ENCODE peak calls at places on chromosome 11, in ten cellular contexts. W is OCI-LY7; S is HCT116; N is astrocyte; Z is lung; P is K562; M is thoracic aorta; T is CD8-positive, alpha-beta T cell; Q is esophagus muscularis mucosa; K is upper lobe of right lung. Y is an unnamed sample.

GRCh38 chr11:2558402-2558801 is 113.6 kb downstream of the KCNQ1 start:
- DNase-seq in Q (no peak), S (no peak), Z (no peak), T (no peak), P (no peak), W (no peak), M (no peak), K (peak), N (no peak), Y (no peak)

GRCh38 chr11:96278039-96278897 is 64.7 kb downstream of the MAML2 start:
- DNase-seq in T (no peak), Z (no peak), P (no peak), N (peak), M (no peak), W (no peak), S (no peak), Q (no peak), K (no peak), Y (no peak)

GRCh38 chr11:2428322-2428795 is 16.0 kb downstream of the TRPM5 start:
- DNase-seq in W (peak), T (peak), M (no peak), S (peak), Q (no peak), K (peak), P (peak), N (peak), Z (peak), Y (peak)

GRCh38 chr11:86592047-86592564 is 80.3 kb downstream of the ME3 start:
- DNase-seq in W (no peak), M (no peak), Z (peak), P (no peak), S (no peak), N (peak), Q (peak), K (no peak), T (no peak), Y (no peak)

GRCh38 chr11:45852712-45853101 is 5.4 kb downstream of the CRY2 start:
- DNase-seq in S (no peak), Q (no peak), P (no peak), Z (no peak), K (no peak), M (no peak), N (no peak), W (peak), T (no peak), Y (no peak)

GRCh38 chr11:95200781-95201457 is 30.1 kb downstream of the SESN3 start:
- DNase-seq in Z (no peak), P (no peak), N (no peak), T (no peak), W (no peak), K (no peak), S (no peak), Q (no peak), M (no peak), Y (no peak)

GRCh38 chr11:60786811-60787567 is 1.9 kb downstream of the MS4A10 start:
- DNase-seq in M (peak), Z (no peak), P (no peak), K (no peak), S (no peak), T (no peak), Q (no peak), W (no peak), N (peak), Y (no peak)

GRCh38 chr11:908273-908672 is 2.3 kb downstream of the CHID1 start:
- DNase-seq in P (peak), Z (no peak), Q (no peak), W (no peak), S (no peak), T (no peak), N (no peak), M (no peak), K (no peak), Y (no peak)

GRCh38 chr11:72954860-72955259 is 140.6 kb downstream of the ATG16L2 start:
- DNase-seq in Q (no peak), S (no peak), W (no peak), P (no peak), K (no peak), M (no peak), Z (no peak), N (no peak), T (no peak), Y (no peak)

GRCh38 chr11:40133526-40133925 is 1325.9 kb downstream of the LRRC4C start:
- DNase-seq in Q (no peak), W (no peak), P (no peak), M (no peak), S (no peak), K (no peak), Z (no peak), T (no peak), N (peak), Y (no peak)

GRCh38 chr11:115098037-115098436 is 406.2 kb downstream of the CADM1 start:
- DNase-seq in K (no peak), P (no peak), N (peak), S (no peak), W (no peak), M (no peak), Z (no peak), Q (no peak), T (no peak), Y (no peak)

GRCh38 chr11:124739479-124740276 is at the start of gene NRGN:
- DNase-seq in M (peak), W (peak), K (peak), N (peak), Q (peak), P (peak), Z (peak), S (peak), T (peak), Y (no peak)

GRCh38 chr11:119318240-119319135 is 1.6 kb upstream of the MCAM start:
- DNase-seq in Z (no peak), S (no peak), K (no peak), P (peak), W (peak), Q (no peak), N (peak), T (no peak), M (no peak), Y (no peak)

GRCh38 chr11:101915811-101916291 is 471 bp downstream of the ANGPTL5 start:
- DNase-seq in M (no peak), S (no peak), K (no peak), P (no peak), Q (no peak), N (peak), Z (no peak), T (no peak), W (peak), Y (no peak)

GRCh38 chr11:109641549-109641948 is 219.6 kb downstream of the C11orf87 start:
- DNase-seq in Q (no peak), W (no peak), M (no peak), Z (no peak), N (peak), P (no peak), K (no peak), S (no peak), T (no peak), Y (peak)

GRCh38 chr11:76789443-76789719 is 6.2 kb downstream of the TSKU start:
- DNase-seq in W (no peak), Z (no peak), M (no peak), T (no peak), K (peak), S (no peak), P (no peak), Q (no peak), N (no peak), Y (no peak)

GRCh38 chr11:44875056-44875455 is 75.6 kb downstream of the TP53I11 start:
- DNase-seq in Q (no peak), Z (no peak), S (no peak), M (no peak), W (no peak), T (no peak), P (no peak), N (no peak), K (no peak), Y (no peak)

GRCh38 chr11:8258771-8259170 is 4.9 kb downstream of the LMO1 start:
- DNase-seq in K (peak), T (no peak), S (no peak), N (peak), M (no peak), W (no peak), Q (no peak), P (no peak), Z (no peak), Y (no peak)

GRCh38 chr11:87447606-87448005 is 409.9 kb downstream of the TMEM135 start:
- DNase-seq in Q (no peak), T (no peak), Z (no peak), W (peak), P (no peak), K (no peak), N (no peak), M (no peak), S (no peak), Y (no peak)

GRCh38 chr11:62980133-62980760 is 4.5 kb downstream of the SLC22A6 start:
- DNase-seq in K (no peak), T (no peak), Z (no peak), P (no peak), S (no peak), N (no peak), Q (no peak), M (no peak), W (no peak), Y (peak)

GRCh38 chr11:126140932-126141291 is 70.5 kb downstream of the RPUSD4 start:
- DNase-seq in N (peak), Q (no peak), S (no peak), W (no peak), P (no peak), K (no peak), M (no peak), Z (peak), T (no peak), Y (no peak)

GRCh38 chr11:74442601-74443000 is 24.7 kb downstream of the KCNE3 start:
- DNase-seq in Q (no peak), P (no peak), Z (no peak), K (no peak), T (no peak), S (no peak), W (no peak), M (no peak), N (peak), Y (no peak)

GRCh38 chr11:60625262-60625661 is 74.2 kb upstream of the MS4A8 start:
- DNase-seq in S (peak), W (peak), Z (no peak), Q (no peak), M (no peak), T (no peak), K (no peak), N (no peak), P (no peak), Y (no peak)

GRCh38 chr11:133508448-133508847 is 23.9 kb downstream of the OPCML start:
- DNase-seq in W (no peak), N (no peak), S (no peak), P (no peak), M (no peak), Q (no peak), Z (no peak), T (no peak), K (no peak), Y (no peak)

GRCh38 chr11:84543367-84544159 is 1083.6 kb downstream of the DLG2 start:
- DNase-seq in K (no peak), Q (no peak), S (no peak), P (no peak), N (no peak), Z (no peak), T (no peak), W (peak), M (no peak), Y (no peak)
- H3K27ac ChIP-seq in K (no peak), Q (peak), S (no peak), P (no peak), N (no peak), Z (no peak), T (no peak), W (no peak), M (no peak), Y (no peak)

GRCh38 chr11:17498475-17498874 is 21.8 kb upstream of the ABCC8 start:
- DNase-seq in S (no peak), N (no peak), M (no peak), Q (no peak), K (no peak), T (no peak), Z (no peak), P (peak), W (no peak), Y (no peak)
- TF ChIP-seq CTCF in S (no peak), N (peak), M (no peak), Q (no peak), K (no peak), T (no peak), Z (no peak), P (peak), W (no peak), Y (no peak)

GRCh38 chr11:30859709-30860108 is 273.6 kb upstream of the MPPED2 start:
- DNase-seq in P (no peak), S (no peak), T (no peak), M (no peak), Z (no peak), W (no peak), Q (no peak), N (no peak), K (no peak), Y (no peak)
- H3K27ac ChIP-seq in P (no peak), S (no peak), T (no peak), M (no peak), Z (no peak), W (no peak), Q (no peak), N (no peak), K (no peak), Y (no peak)

GRCh38 chr11:64383580-64383979 is 24.6 kb downstream of the RPS6KA4 start:
- DNase-seq in Z (no peak), N (no peak), W (no peak), S (no peak), Q (no peak), K (no peak), M (no peak), P (no peak), T (no peak), Y (no peak)

GRCh38 chr11:64385953-64386704 is 27.2 kb downstream of the RPS6KA4 start:
- DNase-seq in K (no peak), T (peak), W (no peak), N (peak), M (no peak), P (no peak), Q (no peak), S (peak), Z (no peak), Y (peak)

GRCh38 chr11:64387916-64388315 is 29.0 kb downstream of the RPS6KA4 start:
- DNase-seq in P (no peak), Z (no peak), N (no peak), T (no peak), W (no peak), M (no peak), Q (no peak), K (no peak), S (no peak), Y (no peak)

GRCh38 chr11:64384039-64384737 is 25.2 kb downstream of the RPS6KA4 start:
- DNase-seq in Q (no peak), Z (no peak), T (no peak), M (no peak), P (no peak), K (no peak), W (no peak), S (no peak), N (no peak), Y (no peak)

GRCh38 chr11:64384981-64385952 is 26.3 kb downstream of the RPS6KA4 start:
- DNase-seq in S (no peak), P (no peak), K (no peak), N (no peak), Z (no peak), Q (no peak), T (no peak), M (no peak), W (peak), Y (no peak)
- TF ChIP-seq CTCF in S (no peak), P (no peak), K (no peak), N (no peak), Z (no peak), Q (no peak), T (no peak), M (no peak), W (no peak), Y (no peak)

Y was measured in DND-41.